ENCODE peak calls at places on chromosome 4, in four cellular contexts. E is amygdala; R is stimulated activated CD8-positive, alpha-beta memory T cell treated with anti-CD3 and anti-CD28 coated beads, Interleukin-7, amount 100 ng/mL, for 1 hour; Y is upper lobe of right lung. C is an unnamed sample.

GRCh38 chr4:3338976-3339531 is 46.2 kb downstream of the RGS12 start:
- DNase-seq in E (no peak), R (no peak), Y (no peak), C (no peak)

GRCh38 chr4:2961411-2962098 is 1.7 kb downstream of the NOP14 start:
- DNase-seq in E (no peak), R (no peak), Y (no peak), C (no peak)

GRCh38 chr4:40909363-40909876 is 159.7 kb downstream of the NSUN7 start:
- DNase-seq in E (no peak), R (no peak), Y (no peak), C (no peak)

GRCh38 chr4:169117591-169118081 is 107.6 kb upstream of the CBR4 start:
- DNase-seq in E (no peak), R (no peak), Y (no peak), C (no peak)

GRCh38 chr4:38733663-38734062 is 49.1 kb downstream of the TLR10 start:
- DNase-seq in E (no peak), R (no peak), Y (no peak), C (no peak)

GRCh38 chr4:132670557-132670956 is 478.5 kb upstream of the PCDH10 start:
- DNase-seq in E (no peak), R (no peak), Y (no peak), C (no peak)

GRCh38 chr4:158253350-158253980 is 43.2 kb downstream of the TMEM144 start:
- DNase-seq in E (peak), R (no peak), Y (no peak), C (peak)

GRCh38 chr4:151679247-151679646 is 81.6 kb downstream of the GATB start:
- DNase-seq in E (no peak), R (no peak), Y (no peak), C (no peak)

GRCh38 chr4:7007142-7007907 is 35.8 kb upstream of the TADA2B start:
- DNase-seq in E (no peak), R (no peak), Y (no peak), C (no peak)

GRCh38 chr4:93199492-93199891 is 629.1 kb upstream of the ATOH1 start:
- DNase-seq in E (no peak), R (no peak), Y (no peak), C (peak)

GRCh38 chr4:26105815-26106699 is 192.0 kb downstream of the SMIM20 start:
- DNase-seq in E (no peak), R (no peak), Y (no peak), C (no peak)

GRCh38 chr4:149885896-149886295 is 70.3 kb upstream of the IQCM start:
- DNase-seq in E (no peak), R (no peak), Y (no peak), C (no peak)

GRCh38 chr4:101205878-101206277 is 141.4 kb downstream of the PPP3CA start:
- DNase-seq in E (peak), R (peak), Y (no peak), C (no peak)

GRCh38 chr4:104015680-104016079 is 295.9 kb upstream of the TACR3 start:
- DNase-seq in E (no peak), R (no peak), Y (no peak), C (peak)

GRCh38 chr4:56803473-56803872 is 18.0 kb downstream of the SPINK2 start:
- DNase-seq in E (no peak), R (no peak), Y (no peak), C (no peak)

GRCh38 chr4:71659979-71660378 is 123.9 kb downstream of the GC start:
- DNase-seq in E (no peak), R (no peak), Y (no peak), C (no peak)

GRCh38 chr4:152374606-152375285 is 161.1 kb downstream of the FBXW7 start:
- DNase-seq in E (no peak), R (no peak), Y (no peak), C (no peak)

GRCh38 chr4:71261633-71262121 is 77.1 kb upstream of the SLC4A4 start:
- DNase-seq in E (no peak), R (no peak), Y (no peak), C (no peak)

GRCh38 chr4:99720206-99720605 is 62.6 kb upstream of the C4orf54 start:
- DNase-seq in E (no peak), R (no peak), Y (no peak), C (no peak)

GRCh38 chr4:84596826-84597225 is 13.9 kb downstream of the CDS1 start:
- DNase-seq in E (no peak), R (no peak), Y (peak), C (no peak)

C was measured in frontal cortex.